ENCODE peak calls at places on chromosomes 11 and 22, in eight cellular contexts. X is tibial nerve; Q is HFFc6; A is EH; G is NCI-H2081; H is stimulated activated effector memory CD8-positive, alpha-beta T cell treated with anti-CD3 and anti-CD28 coated beads, Interleukin-12 subunit alpha, Interleukin-12 subunit beta, amount 100 ng/mL, for 72 hours; Y is AG09309; V is T follicular helper cell. K is an unnamed sample.

GRCh38 chr11:68242616-68243015 is 29.2 kb downstream of the C11orf24 start:
- DNase-seq in Y (no peak), A (no peak), G (no peak), V (no peak), Q (no peak), X (no peak), H (no peak), K (no peak)

GRCh38 chr22:32909561-32910348 is 108.2 kb downstream of the TIMP3 start:
- DNase-seq in H (no peak), Y (no peak), X (no peak), A (no peak), G (no peak), V (no peak), Q (no peak), K (no peak)

GRCh38 chr11:120710354-120711187 is 199.0 kb downstream of the GRIK4 start:
- DNase-seq in Q (peak), V (no peak), G (no peak), H (no peak), Y (peak), A (peak), X (peak), K (peak)

GRCh38 chr11:125164422-125165110 is at the start of gene PKNOX2:
- DNase-seq in Q (peak), V (peak), X (peak), G (peak), Y (no peak), A (peak), H (peak), K (peak)

GRCh38 chr11:95501761-95502266 is 270.8 kb upstream of the SESN3 start:
- DNase-seq in V (no peak), X (no peak), Y (no peak), H (no peak), Q (no peak), G (no peak), A (no peak), K (no peak)

GRCh38 chr22:20384865-20385264 is 9.1 kb upstream of the ZNF74 start:
- DNase-seq in H (no peak), Y (no peak), Q (no peak), A (no peak), V (no peak), G (no peak), X (no peak), K (no peak)

GRCh38 chr11:69865707-69866106 is 46.5 kb upstream of the FGF3 start:
- DNase-seq in A (no peak), H (no peak), X (no peak), G (no peak), V (no peak), Y (no peak), Q (no peak), K (no peak)

GRCh38 chr11:129117595-129118350 is 74.4 kb downstream of the ARHGAP32 start:
- DNase-seq in H (no peak), V (peak), A (peak), X (no peak), Q (peak), Y (peak), G (peak), K (peak)

GRCh38 chr22:27952091-27952490 is 33.0 kb upstream of the PITPNB start:
- DNase-seq in A (peak), Q (peak), V (no peak), H (no peak), G (no peak), X (no peak), Y (no peak), K (peak)